ENCODE peak calls at places on chromosomes 11 and 22, in six cellular contexts. O is Peyer's patch, R is RWPE2, P is NT2/D1, W is neuronal stem cell, U is mucosa of descending colon. S is an unnamed sample.

GRCh38 chr11:57476223-57476882 is 16.0 kb downstream of the RTN4RL2 start:
- DNase-seq in O (no peak), R (no peak), P (no peak), W (no peak), U (peak; percentile 48), S (no peak)

GRCh38 chr22:36868546-36868945 is 7.7 kb downstream of the NCF4 start:
- DNase-seq in O (no peak), R (no peak), P (no peak), W (no peak), U (no peak), S (no peak)

GRCh38 chr22:20316217-20316843 is 3.5 kb downstream of the DGCR6L start:
- DNase-seq in O (peak; percentile 38), R (no peak), P (no peak), W (no peak), U (no peak), S (no peak)

GRCh38 chr11:44018127-44018521 is 29.7 kb upstream of the ACCSL start:
- DNase-seq in O (no peak), R (no peak), P (no peak), W (no peak), U (no peak), S (no peak)

GRCh38 chr22:32132783-32133182 is 26.3 kb downstream of the C22orf42 start:
- DNase-seq in O (no peak), R (no peak), P (no peak), W (no peak), U (no peak), S (no peak)

GRCh38 chr11:16911186-16911585 is 103.0 kb downstream of the PLEKHA7 start:
- DNase-seq in O (no peak), R (no peak), P (no peak), W (no peak), U (no peak), S (no peak)

GRCh38 chr22:46737105-46737975 is 712 bp downstream of the CERK start:
- DNase-seq in O (peak; percentile 71), R (no peak), P (no peak), W (no peak), U (peak; percentile 57), S (no peak)

GRCh38 chr22:28341001-28341400 is 338.6 kb downstream of the TTC28 start:
- DNase-seq in O (no peak), R (no peak), P (no peak), W (no peak), U (no peak), S (no peak)

GRCh38 chr11:120431633-120432032 is 79.9 kb upstream of the GRIK4 start:
- DNase-seq in O (no peak), R (no peak), P (no peak), W (no peak), U (no peak), S (peak; percentile 9)

GRCh38 chr11:22554221-22554620 is 71.4 kb downstream of the FANCF start:
- DNase-seq in O (no peak), R (no peak), P (no peak), W (no peak), U (no peak), S (no peak)

GRCh38 chr22:19825016-19825339 is 29.7 kb downstream of the GNB1L start:
- DNase-seq in O (no peak), R (no peak), P (no peak), W (no peak), U (no peak), S (no peak)

GRCh38 chr22:36971726-36972125 is 47.5 kb downstream of the TST start:
- DNase-seq in O (no peak), R (no peak), P (no peak), W (no peak), U (no peak), S (no peak)

GRCh38 chr11:67628710-67629385 is 889 bp downstream of the NUDT8 start:
- DNase-seq in O (no peak), R (peak; percentile 49), P (no peak), W (no peak), U (no peak), S (no peak)

GRCh38 chr11:132658004-132658403 is 874.3 kb downstream of the OPCML start:
- DNase-seq in O (no peak), R (no peak), P (no peak), W (no peak), U (no peak), S (no peak)

GRCh38 chr22:45285431-45286058 is 796 bp downstream of the UPK3A start:
- DNase-seq in O (no peak), R (no peak), P (no peak), W (no peak), U (no peak), S (no peak)

GRCh38 chr11:64598797-64599697 is 8.0 kb downstream of the SLC22A12 start:
- DNase-seq in O (peak; percentile 23), R (no peak), P (no peak), W (no peak), U (no peak), S (no peak)

GRCh38 chr11:130775306-130776043 is 140.8 kb downstream of the SNX19 start:
- DNase-seq in O (no peak), R (no peak), P (no peak), W (no peak), U (no peak), S (no peak)

GRCh38 chr11:12137005-12137690 is 26.8 kb downstream of the MICAL2 start:
- DNase-seq in O (peak; percentile 80), R (no peak), P (no peak), W (no peak), U (peak; percentile 86), S (no peak)

GRCh38 chr22:37001826-37002225 is 17.4 kb downstream of the TST start:
- DNase-seq in O (no peak), R (no peak), P (no peak), W (no peak), U (no peak), S (no peak)

GRCh38 chr22:18044548-18045271 is 20.3 kb upstream of the MICAL3 start:
- DNase-seq in O (peak; percentile 68), R (no peak), P (no peak), W (no peak), U (peak; percentile 48), S (no peak)

GRCh38 chr11:110565344-110565684 is 135.6 kb downstream of the FDX1 start:
- DNase-seq in O (no peak), R (no peak), P (peak; percentile 36), W (no peak), U (no peak), S (no peak)

GRCh38 chr11:20355221-20356219 is 8.0 kb upstream of the HTATIP2 start:
- DNase-seq in O (no peak), R (no peak), P (no peak), W (no peak), U (peak; percentile 70), S (peak; percentile 22)

GRCh38 chr11:125132586-125132985 is 21.2 kb upstream of the TMEM218 start:
- DNase-seq in O (no peak), R (no peak), P (no peak), W (no peak), U (no peak), S (no peak)

GRCh38 chr11:8631395-8632110 is 37.5 kb upstream of the STK33 start:
- DNase-seq in O (no peak), R (no peak), P (no peak), W (no peak), U (peak; percentile 27), S (no peak)

GRCh38 chr22:23883658-23884057 is 10.5 kb upstream of the MIF start:
- DNase-seq in O (no peak), R (no peak), P (no peak), W (no peak), U (no peak), S (no peak)

GRCh38 chr11:123219066-123219697 is 24.1 kb upstream of the CLMP start:
- DNase-seq in O (peak; percentile 59), R (no peak), P (no peak), W (no peak), U (no peak), S (no peak)

GRCh38 chr11:117925198-117925925 is 3.8 kb downstream of the TMPRSS13 start:
- DNase-seq in O (peak; percentile 16), R (no peak), P (no peak), W (no peak), U (no peak), S (no peak)

GRCh38 chr11:834371-835316 is 1.9 kb downstream of the CD151 start:
- DNase-seq in O (peak; percentile 92), R (peak; percentile 96), P (no peak), W (no peak), U (peak; percentile 85), S (no peak)
- H3K4me3 ChIP-seq in O (no peak overlapping the region), R (peak overlapping the region; percentile 95), P (no peak overlapping the region), W (no peak overlapping the region), U (no peak overlapping the region), S (no peak overlapping the region)

GRCh38 chr11:2647953-2648352 is 51.8 kb downstream of the KCNQ1OT1 start:
- DNase-seq in O (no peak), R (no peak), P (no peak), W (no peak), U (no peak), S (no peak)

GRCh38 chr11:2650343-2650867 is 49.4 kb downstream of the KCNQ1OT1 start:
- DNase-seq in O (no peak), R (no peak), P (no peak), W (no peak), U (no peak), S (no peak)

GRCh38 chr11:2651054-2651617 is 48.7 kb downstream of the KCNQ1OT1 start:
- DNase-seq in O (no peak), R (no peak), P (no peak), W (no peak), U (no peak), S (no peak)

GRCh38 chr11:2649848-2650247 is 49.9 kb downstream of the KCNQ1OT1 start:
- DNase-seq in O (no peak), R (no peak), P (no peak), W (no peak), U (no peak), S (no peak)

DNA sequence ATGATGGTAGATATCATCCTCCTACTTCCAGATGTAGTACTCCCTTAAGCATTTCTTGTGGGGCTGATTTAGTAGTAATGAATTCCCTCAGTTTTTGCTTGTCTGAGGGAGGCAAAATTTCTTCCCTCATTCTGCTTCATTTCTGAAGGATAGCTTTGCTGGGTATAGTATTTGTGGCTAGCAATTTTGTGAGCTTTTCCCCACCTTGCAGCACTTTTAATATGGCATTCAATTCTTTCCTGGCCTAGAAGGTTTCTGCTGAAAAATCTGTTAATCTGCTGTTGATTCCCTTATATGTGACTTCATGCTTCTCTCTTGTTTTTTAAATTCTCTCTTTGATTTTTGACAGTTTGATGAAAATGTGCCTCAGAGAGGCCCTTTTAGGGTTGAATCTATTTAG is 50.4 kb downstream of the KCNQ1OT1 start:
- DNase-seq in O (no peak), R (no peak), P (no peak), W (no peak), U (no peak), S (no peak)
- H3K9me3 ChIP-seq in O (peaks cover 50% of the 10 kb centered on the region), R (peaks cover 37% of the 10 kb centered on the region), P (peaks cover 72% of the 10 kb centered on the region), W (peaks cover 40% of the 10 kb centered on the region), U (peaks cover 62% of the 10 kb centered on the region), S (peaks cover 25% of the 10 kb centered on the region)

GRCh38 chr11:134637091-134638015 is 225.3 kb upstream of the B3GAT1 start:
- DNase-seq in O (peak; percentile 34), R (no peak), P (no peak), W (no peak), U (no peak), S (no peak)
- H3K4me1 ChIP-seq in O (no peaks in the 10 kb centered on the region), R (no peaks in the 10 kb centered on the region), P (peaks cover 2% of the 10 kb centered on the region), W (no peaks in the 10 kb centered on the region), U (no peaks in the 10 kb centered on the region), S (no peaks in the 10 kb centered on the region)

DNA sequence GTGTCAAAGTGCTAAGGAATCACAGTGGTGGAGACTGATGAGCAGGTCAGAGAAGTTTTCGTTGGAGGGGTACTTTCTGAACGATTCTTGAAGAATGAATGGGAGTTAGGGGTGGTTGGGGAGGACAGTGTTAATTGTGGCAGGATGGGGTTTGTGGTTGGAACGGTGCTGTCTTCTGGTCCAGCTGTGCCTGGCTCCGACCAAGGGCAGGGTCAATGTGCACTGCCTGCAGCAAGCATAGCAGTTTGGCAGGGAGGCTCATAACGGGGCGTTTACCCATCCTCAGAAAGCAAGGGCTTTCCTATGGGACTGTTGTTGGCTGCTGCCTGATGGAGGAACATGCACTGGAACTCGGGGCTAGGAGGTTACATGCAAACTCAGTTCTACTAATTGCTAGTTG is 265.8 kb downstream of the KIRREL3 start:
- DNase-seq in O (no peak), R (no peak), P (no peak), W (no peak), U (no peak), S (no peak)
- H3K4me3 ChIP-seq in O (no peak overlapping the region), R (no peak overlapping the region), P (no peak overlapping the region), W (no peak overlapping the region), U (no peak overlapping the region), S (no peak overlapping the region)